ENCODE peak calls at places on chromosomes 5 and 9, in ten cellular contexts. A is SK-N-SH, V is A549, S is transverse colon, G is H1, T is ovary, H is tibial nerve, X is suprapubic skin, I is stomach, D is esophagus muscularis mucosa. U is an unnamed sample.

GRCh38 chr9:127133739-127134167 is 11.3 kb upstream of the ANGPTL2 start:
- DNase-seq in A (no peak), I (peak), G (no peak), X (no peak), V (no peak), T (peak), H (peak), S (peak), D (no peak), U (peak)

GRCh38 chr5:91059409-91059808 is 323.7 kb downstream of the ARRDC3 start:
- DNase-seq in I (no peak), X (no peak), G (no peak), T (no peak), H (no peak), V (no peak), S (no peak), D (no peak), A (no peak), U (no peak)

GRCh38 chr9:130985606-130986162 is 23.3 kb upstream of the LAMC3 start:
- DNase-seq in X (no peak), D (no peak), G (no peak), V (no peak), I (no peak), A (no peak), H (no peak), S (no peak), T (no peak), U (no peak)

GRCh38 chr5:122419195-122419894 is 107.3 kb downstream of the SNCAIP start:
- DNase-seq in T (no peak), I (no peak), X (no peak), A (no peak), V (no peak), D (no peak), G (no peak), H (no peak), S (no peak), U (no peak)

GRCh38 chr5:181181650-181182565 is 23.1 kb downstream of the TRIM7 start:
- DNase-seq in G (no peak), S (peak), T (no peak), V (peak), H (no peak), I (peak), X (no peak), A (peak), D (no peak), U (peak)

GRCh38 chr5:101878190-101878589 is 417.9 kb downstream of the SLCO4C1 start:
- DNase-seq in I (no peak), T (no peak), H (no peak), S (no peak), G (no peak), A (no peak), D (no peak), X (no peak), V (no peak), U (no peak)

GRCh38 chr5:72417333-72418062 is 89.7 kb downstream of the ZNF366 start:
- DNase-seq in V (no peak), S (no peak), G (no peak), T (no peak), X (no peak), D (no peak), H (no peak), I (no peak), A (no peak), U (no peak)

GRCh38 chr9:35577486-35577885 is 27.6 kb upstream of the TESK1 start:
- DNase-seq in H (no peak), I (no peak), X (no peak), D (no peak), G (no peak), V (no peak), S (no peak), A (no peak), T (no peak), U (no peak)

GRCh38 chr9:677461-678097 is 163.9 kb upstream of the DMRT1 start:
- DNase-seq in V (no peak), D (no peak), X (no peak), T (no peak), H (no peak), A (no peak), I (no peak), S (no peak), G (no peak), U (no peak)

GRCh38 chr9:110029422-110029814 is 178.5 kb downstream of the C9orf152 start:
- DNase-seq in S (no peak), G (no peak), A (no peak), H (peak), T (no peak), X (no peak), I (no peak), D (no peak), V (peak), U (no peak)

GRCh38 chr9:123669355-123669754 is 260.6 kb downstream of the DENND1A start:
- DNase-seq in A (no peak), G (no peak), X (no peak), V (no peak), H (no peak), I (no peak), T (no peak), D (no peak), S (no peak), U (no peak)

GRCh38 chr9:135993409-135993742 is 32.2 kb upstream of the UBAC1 start:
- DNase-seq in V (no peak), D (no peak), I (no peak), T (no peak), A (no peak), H (no peak), G (no peak), X (no peak), S (no peak), U (no peak)

GRCh38 chr9:110808599-110808980 is 140.0 kb downstream of the MUSK start:
- DNase-seq in V (no peak), G (no peak), D (no peak), A (no peak), X (no peak), S (no peak), H (no peak), I (no peak), T (no peak), U (no peak)

GRCh38 chr5:90136952-90137528 is 272.5 kb downstream of the CETN3 start:
- DNase-seq in X (no peak), G (no peak), A (no peak), T (no peak), S (no peak), I (no peak), D (no peak), H (no peak), V (no peak), U (no peak)

GRCh38 chr9:117160254-117160653 is 254.6 kb downstream of the ASTN2 start:
- DNase-seq in T (no peak), A (no peak), S (no peak), X (no peak), H (no peak), I (no peak), V (peak), D (no peak), G (no peak), U (no peak)

GRCh38 chr5:170813231-170813630 is 29.7 kb downstream of the GABRP start:
- DNase-seq in X (no peak), T (no peak), H (no peak), A (no peak), I (no peak), G (no peak), V (no peak), D (no peak), S (no peak), U (no peak)

GRCh38 chr5:39164529-39165402 is 54.6 kb downstream of the FYB1 start:
- DNase-seq in T (no peak), I (no peak), H (no peak), A (no peak), D (peak), X (no peak), S (no peak), G (no peak), V (no peak), U (no peak)

GRCh38 chr9:113488490-113488889 is 25.0 kb downstream of the RGS3 start:
- DNase-seq in V (no peak), T (no peak), D (no peak), H (no peak), X (peak), S (peak), A (no peak), G (no peak), I (no peak), U (peak)

GRCh38 chr5:10760033-10760975 is 730 bp downstream of the DAP start:
- DNase-seq in S (peak), A (peak), T (peak), I (peak), X (no peak), V (peak), D (no peak), G (no peak), H (peak), U (peak)

GRCh38 chr9:100427366-100428263 is 672 bp downstream of the MSANTD3 start:
- DNase-seq in I (peak), H (peak), T (peak), V (peak), A (no peak), G (no peak), X (peak), D (no peak), S (peak), U (peak)

GRCh38 chr9:125649315-125649714 is 57.7 kb downstream of the MAPKAP1 start:
- DNase-seq in D (no peak), X (no peak), G (no peak), A (no peak), V (peak), H (no peak), S (no peak), I (no peak), T (no peak), U (no peak)

GRCh38 chr9:106065579-106066214 is 371.4 kb downstream of the TMEM38B start:
- DNase-seq in V (no peak), X (no peak), A (no peak), H (no peak), T (no peak), D (no peak), G (no peak), I (no peak), S (no peak), U (no peak)

GRCh38 chr9:111961575-111961974 is 65.0 kb downstream of the UGCG start:
- DNase-seq in V (peak), A (no peak), X (no peak), T (no peak), S (no peak), I (peak), H (no peak), D (no peak), G (no peak), U (no peak)

GRCh38 chr9:114754574-114754973 is 51.3 kb downstream of the TNFSF15 start:
- DNase-seq in H (no peak), V (no peak), D (no peak), I (no peak), X (no peak), T (no peak), S (no peak), A (no peak), G (no peak), U (no peak)

GRCh38 chr5:170449232-170449631 is 54.6 kb upstream of the KCNIP1 start:
- DNase-seq in H (no peak), D (peak), V (no peak), S (no peak), X (no peak), I (no peak), G (no peak), T (no peak), A (no peak), U (no peak)

GRCh38 chr9:16521868-16522381 is 348.5 kb downstream of the BNC2 start:
- DNase-seq in S (peak), T (peak), I (no peak), X (no peak), V (no peak), G (no peak), D (no peak), H (peak), A (peak), U (peak)

GRCh38 chr9:36132081-36132480 is 4.5 kb upstream of the GLIPR2 start:
- DNase-seq in G (no peak), A (no peak), T (no peak), I (no peak), S (no peak), V (no peak), D (no peak), H (no peak), X (peak), U (no peak)

GRCh38 chr9:14215614-14216013 is 98.3 kb downstream of the NFIB start:
- DNase-seq in H (no peak), G (no peak), D (no peak), V (peak), X (no peak), S (no peak), I (no peak), T (no peak), A (no peak), U (no peak)

GRCh38 chr5:159917919-159918487 is 1.7 kb downstream of the ADRA1B start:
- DNase-seq in V (peak), G (no peak), D (no peak), H (no peak), S (no peak), X (no peak), I (peak), T (no peak), A (no peak), U (no peak)

GRCh38 chr5:169350759-169351240 is 49.9 kb upstream of the SLIT3 start:
- DNase-seq in H (no peak), T (no peak), X (peak), G (peak), A (peak), I (no peak), V (peak), S (no peak), D (no peak), U (no peak)

GRCh38 chr9:122268041-122268814 is 3.5 kb downstream of the MRRF start:
- DNase-seq in H (no peak), G (no peak), X (no peak), T (no peak), V (no peak), A (no peak), S (no peak), D (no peak), I (no peak), U (no peak)

GRCh38 chr9:137669261-137669672 is 50.5 kb downstream of the EHMT1 start:
- DNase-seq in D (peak), S (no peak), I (no peak), H (no peak), G (no peak), T (no peak), X (no peak), V (peak), A (no peak), U (peak)

GRCh38 chr5:23139338-23140171 is 286.4 kb upstream of the CDH12 start:
- DNase-seq in G (no peak), X (no peak), T (no peak), D (no peak), S (no peak), V (peak), A (peak), H (no peak), I (no peak), U (no peak)

GRCh38 chr5:17186271-17186670 is 31.2 kb upstream of the BASP1 start:
- DNase-seq in V (no peak), D (no peak), S (no peak), G (no peak), H (no peak), X (no peak), T (no peak), A (no peak), I (no peak), U (no peak)

GRCh38 chr5:157463081-157463480 is 3.1 kb downstream of the NIPAL4 start:
- DNase-seq in T (no peak), X (no peak), I (no peak), G (no peak), A (no peak), V (no peak), H (no peak), S (no peak), D (no peak), U (no peak)

GRCh38 chr5:3597002-3597726 is 1.5 kb downstream of the IRX1 start:
- DNase-seq in V (no peak), X (no peak), D (no peak), I (no peak), A (no peak), T (no peak), S (no peak), H (no peak), G (no peak), U (no peak)
- H3K4me3 ChIP-seq in V (no peak), X (peak), D (no peak), I (no peak), A (no peak), T (no peak), S (no peak), H (peak), G (peak), U (no peak)

DNA sequence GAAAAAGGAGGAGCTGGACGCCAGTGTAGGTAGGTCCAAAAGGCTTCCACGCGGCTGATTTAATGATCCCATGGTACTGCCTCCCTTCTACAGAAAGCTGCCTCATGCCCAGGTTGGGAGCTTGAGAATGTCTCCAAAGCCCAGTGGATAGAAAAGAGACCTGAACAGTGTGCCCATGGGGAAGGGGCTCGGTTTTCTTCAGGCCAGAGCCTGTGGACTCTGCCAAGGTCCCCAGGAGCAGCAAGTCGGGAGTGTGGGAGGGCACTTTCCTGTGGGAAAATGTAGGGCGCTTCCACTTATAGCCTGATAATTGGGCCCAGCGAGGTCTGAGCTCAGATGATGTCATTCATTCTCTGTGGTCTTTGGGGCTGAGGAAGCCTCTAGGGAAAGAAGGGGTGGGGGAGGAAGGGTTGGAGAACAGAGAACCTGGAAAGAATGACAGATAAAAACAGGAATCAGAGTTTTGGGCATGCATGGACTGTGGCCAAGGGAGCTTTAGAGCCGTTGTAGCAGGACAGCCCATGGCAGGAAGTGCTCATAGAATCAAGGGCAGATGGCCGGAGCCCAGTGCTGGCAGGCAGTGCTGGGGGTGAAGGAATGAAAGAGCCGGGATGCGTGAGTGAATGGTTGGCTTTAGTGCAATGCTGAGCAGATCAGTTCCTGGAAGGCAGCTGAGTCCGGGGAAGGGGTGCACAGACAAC is 42.5 kb upstream of the SH3PXD2B start:
- DNase-seq in H (peak), I (no peak), G (no peak), A (peak), X (peak), T (peak), S (no peak), V (no peak), D (peak), U (peak)
- TF ChIP-seq EP300 in H (no peak), I (no peak), G (no peak), A (no peak), X (no peak), T (no peak), S (no peak), V (no peak), D (no peak), U (no peak)

GRCh38 chr5:134570886-134571285 is 45.4 kb downstream of the JADE2 start:
- DNase-seq in H (no peak), G (no peak), S (no peak), V (no peak), A (no peak), T (no peak), I (no peak), D (no peak), X (no peak), U (no peak)
- H3K27ac ChIP-seq in H (peak), G (no peak), S (no peak), V (no peak), A (no peak), T (no peak), I (no peak), D (peak), X (no peak), U (peak)

GRCh38 chr9:89234186-89234585 is 55.6 kb upstream of the SHC3 start:
- DNase-seq in A (peak), V (no peak), G (no peak), H (no peak), X (no peak), T (no peak), I (no peak), S (no peak), D (peak), U (no peak)
- H3K4me3 ChIP-seq in A (peak), V (peak), G (peak), H (peak), X (peak), T (no peak), I (peak), S (peak), D (peak), U (peak)

DNA sequence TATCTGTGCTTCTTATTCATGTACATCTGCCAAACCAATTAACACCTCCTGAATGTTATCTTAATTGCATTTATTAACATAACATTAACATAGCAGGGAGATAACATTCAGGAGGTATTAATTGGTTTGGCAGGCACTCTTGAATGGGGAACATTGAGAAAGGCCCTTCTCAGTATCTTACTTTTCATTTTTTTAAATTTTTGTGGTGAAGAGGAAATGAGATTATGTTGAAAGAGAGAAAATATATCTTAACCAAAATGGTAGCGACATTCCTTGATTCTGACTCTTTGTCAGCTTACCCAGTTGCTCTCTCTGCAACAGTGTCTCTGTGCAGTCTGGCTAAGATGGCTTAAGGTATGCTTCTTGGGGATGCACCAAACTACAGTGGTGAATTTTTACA is 100.4 kb upstream of the TLE1 start:
- DNase-seq in S (no peak), D (no peak), X (no peak), G (no peak), V (no peak), I (no peak), A (no peak), H (no peak), T (no peak), U (no peak)
- TF ChIP-seq EP300 in S (no peak), D (no peak), X (no peak), G (no peak), V (no peak), I (no peak), A (no peak), H (no peak), T (no peak), U (no peak)

DNA sequence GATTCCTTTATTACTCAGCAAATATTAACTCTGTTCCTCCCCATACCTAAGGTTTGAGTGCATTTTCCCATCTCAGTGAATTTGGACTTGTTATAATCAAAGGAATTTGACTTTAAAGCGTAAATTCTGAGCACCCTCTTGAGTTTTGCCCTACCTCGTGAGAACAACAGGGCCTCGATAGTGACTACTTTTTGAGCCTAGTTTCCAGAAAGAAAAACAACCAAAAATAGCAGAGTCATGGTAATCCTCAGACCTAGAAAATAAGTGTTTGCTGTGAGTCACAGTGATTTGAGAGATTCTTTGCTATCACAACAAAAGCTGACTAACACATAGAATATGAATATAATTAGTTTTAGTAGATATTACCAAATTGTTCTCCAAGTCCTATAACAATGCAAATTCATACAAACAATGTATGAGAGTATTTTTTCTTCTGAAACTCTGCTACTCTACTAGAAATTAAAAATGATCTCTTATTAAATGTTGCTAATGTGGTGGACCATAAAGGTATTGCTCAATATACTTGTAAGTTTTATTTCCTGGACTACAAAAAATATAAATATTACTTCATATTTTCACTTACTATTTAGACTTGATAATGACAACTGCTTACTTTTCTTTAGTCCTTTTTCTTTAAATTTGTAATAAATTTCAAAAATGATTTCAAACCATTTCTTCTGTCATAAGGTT is 759.7 kb downstream of the BRINP1 start:
- DNase-seq in D (no peak), I (no peak), V (peak), H (no peak), T (no peak), A (no peak), X (no peak), S (no peak), G (no peak), U (no peak)
- H3K27ac ChIP-seq in D (no peak), I (no peak), V (peak), H (no peak), T (no peak), A (no peak), X (no peak), S (no peak), G (no peak), U (no peak)

GRCh38 chr5:154898210-154898609 is 39.8 kb downstream of the CNOT8 start:
- DNase-seq in S (no peak), H (peak), V (no peak), D (peak), A (no peak), G (no peak), I (no peak), T (no peak), X (peak), U (no peak)

GRCh38 chr5:154892370-154892771 is 33.9 kb downstream of the CNOT8 start:
- DNase-seq in I (no peak), G (no peak), H (no peak), V (no peak), X (no peak), S (no peak), A (no peak), T (no peak), D (no peak), U (no peak)

GRCh38 chr5:154895606-154896561 is 37.5 kb downstream of the CNOT8 start:
- DNase-seq in A (no peak), V (no peak), I (no peak), H (no peak), D (no peak), T (no peak), X (no peak), S (no peak), G (no peak), U (no peak)

GRCh38 chr5:154896562-154896919 is 38.1 kb downstream of the CNOT8 start:
- DNase-seq in H (no peak), T (no peak), D (no peak), X (no peak), I (no peak), G (no peak), A (no peak), V (no peak), S (no peak), U (no peak)

GRCh38 chr5:154893381-154893780 is 35.0 kb downstream of the CNOT8 start:
- DNase-seq in G (no peak), X (no peak), A (no peak), D (no peak), S (no peak), V (no peak), H (no peak), I (no peak), T (no peak), U (no peak)
- H3K4me3 ChIP-seq in G (no peak), X (no peak), A (no peak), D (no peak), S (no peak), V (no peak), H (no peak), I (no peak), T (no peak), U (no peak)

U was measured in sigmoid colon.